ENCODE peak calls at places on chromosomes 6 and 20, in four cellular contexts. I, C, M and O are unnamed samples.

GRCh38 chr6:161033667-161034066 is 42.1 kb downstream of the MAP3K4 start:
- DNase-seq in I (no peak), C (no peak), M (no peak), O (no peak)

GRCh38 chr6:18154507-18155272 is at the start of gene TPMT:
- DNase-seq in I (peak), C (no peak), M (peak), O (no peak)

GRCh38 chr6:167293590-167294091 is 2.5 kb downstream of the UNC93A start:
- DNase-seq in I (no peak), C (no peak), M (no peak), O (no peak)

GRCh38 chr6:18211338-18211737 is 53.0 kb downstream of the DEK start:
- DNase-seq in I (no peak), C (peak), M (no peak), O (no peak)

GRCh38 chr6:10403385-10404106 is 11.3 kb downstream of the TFAP2A start:
- DNase-seq in I (no peak), C (no peak), M (no peak), O (no peak)

GRCh38 chr6:168123165-168123911 is 44.3 kb upstream of the FRMD1 start:
- DNase-seq in I (no peak), C (no peak), M (no peak), O (no peak)

GRCh38 chr6:16336056-16336810 is 97.8 kb downstream of the GMPR start:
- DNase-seq in I (no peak), C (no peak), M (no peak), O (no peak)

GRCh38 chr20:31663838-31664695 is 26.4 kb downstream of the COX4I2 start:
- DNase-seq in I (no peak), C (no peak), M (no peak), O (no peak)

GRCh38 chr20:13180986-13181889 is 39.8 kb upstream of the ISM1 start:
- DNase-seq in I (no peak), C (no peak), M (no peak), O (no peak)

GRCh38 chr20:4135385-4136077 is 120.2 kb upstream of the RNF24 start:
- DNase-seq in I (no peak), C (no peak), M (no peak), O (no peak)

GRCh38 chr6:129498950-129499870 is 210.8 kb downstream of the ARHGAP18 start:
- DNase-seq in I (no peak), C (peak), M (no peak), O (peak)

GRCh38 chr6:44471271-44471981 is 83.9 kb downstream of the CDC5L start:
- DNase-seq in I (no peak), C (no peak), M (peak), O (no peak)

GRCh38 chr20:37856932-37857660 is 45.8 kb upstream of the VSTM2L start:
- DNase-seq in I (no peak), C (peak), M (no peak), O (no peak)

GRCh38 chr20:35907017-35907685 is 47.2 kb downstream of the SCAND1 start:
- DNase-seq in I (no peak), C (no peak), M (no peak), O (no peak)

GRCh38 chr6:129954749-129955431 is 63.5 kb upstream of the L3MBTL3 start:
- DNase-seq in I (no peak), C (no peak), M (no peak), O (no peak)

GRCh38 chr6:6781877-6782236 is 193.3 kb downstream of the LY86 start:
- DNase-seq in I (no peak), C (no peak), M (no peak), O (no peak)

GRCh38 chr6:100592929-100593328 is 128.2 kb upstream of the SIM1 start:
- DNase-seq in I (no peak), C (no peak), M (no peak), O (no peak)

DNA sequence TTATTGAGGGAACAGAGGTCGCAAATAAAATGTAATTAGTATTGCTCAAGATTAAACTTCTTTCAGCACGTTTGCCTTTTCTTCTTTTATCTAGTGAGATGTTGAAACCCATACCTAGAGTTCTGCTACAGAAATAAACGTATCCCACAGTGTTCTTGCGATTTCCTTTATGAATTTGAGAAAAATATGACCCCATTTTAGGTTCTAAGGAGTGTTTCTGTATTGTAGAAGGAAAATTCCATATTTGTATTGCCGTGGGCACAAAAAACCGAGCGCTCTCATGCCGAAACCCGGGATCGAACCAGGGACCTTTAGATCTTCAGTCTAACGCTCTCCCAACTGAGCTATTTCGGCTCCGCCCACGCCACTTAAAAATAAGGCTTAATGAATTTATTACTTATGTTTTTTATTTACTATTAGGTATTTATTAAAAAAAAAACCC is 23.7 kb downstream of the ZNF311 start:
- DNase-seq in I (peak), C (no peak), M (no peak), O (no peak)
- TF ChIP-seq CTCF in I (peak), C (no peak), M (no peak), O (no peak)

DNA sequence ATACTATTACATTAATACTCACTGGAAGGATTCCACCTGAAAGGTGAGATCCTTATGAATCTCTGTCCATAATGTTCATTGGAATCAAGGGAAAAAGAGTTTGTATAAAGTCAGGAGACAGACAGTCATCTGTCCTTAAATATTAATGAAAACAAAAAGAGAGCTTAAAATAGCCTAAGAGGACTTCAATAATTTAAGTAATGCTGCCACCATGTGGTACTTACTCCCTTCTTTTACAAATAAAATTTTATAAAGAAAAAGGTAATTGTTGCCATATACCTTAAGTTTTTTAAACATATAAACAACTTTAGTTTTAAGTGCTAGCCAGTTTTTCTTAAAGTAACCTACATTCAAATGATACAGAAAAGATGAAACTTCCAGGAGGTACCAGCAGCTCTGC is 5.1 kb downstream of the BLOC1S5 start:
- DNase-seq in I (no peak), C (no peak), M (no peak), O (no peak)
- TF ChIP-seq CTCF in I (peak), C (no peak), M (no peak), O (peak)

GRCh38 chr6:3305831-3306230 is 47.1 kb downstream of the PSMG4 start:
- DNase-seq in I (no peak), C (no peak), M (no peak), O (no peak)
- TF ChIP-seq CTCF in I (no peak), C (no peak), M (no peak), O (no peak)

GRCh38 chr6:135759831-135760230 is 91.7 kb upstream of the PDE7B start:
- DNase-seq in I (no peak), C (no peak), M (no peak), O (no peak)
- TF ChIP-seq CTCF in I (no peak), C (no peak), M (no peak), O (no peak)

GRCh38 chr20:62979310-62979709 is 26.8 kb downstream of the SLC17A9 start:
- DNase-seq in I (no peak), C (no peak), M (no peak), O (no peak)
- TF ChIP-seq CTCF in I (no peak), C (no peak), M (no peak), O (no peak)

GRCh38 chr20:17933711-17934110 is 34.9 kb downstream of the SNX5 start:
- DNase-seq in I (no peak), C (no peak), M (no peak), O (no peak)
- TF ChIP-seq CTCF in I (no peak), C (no peak), M (no peak), O (no peak)

DNA sequence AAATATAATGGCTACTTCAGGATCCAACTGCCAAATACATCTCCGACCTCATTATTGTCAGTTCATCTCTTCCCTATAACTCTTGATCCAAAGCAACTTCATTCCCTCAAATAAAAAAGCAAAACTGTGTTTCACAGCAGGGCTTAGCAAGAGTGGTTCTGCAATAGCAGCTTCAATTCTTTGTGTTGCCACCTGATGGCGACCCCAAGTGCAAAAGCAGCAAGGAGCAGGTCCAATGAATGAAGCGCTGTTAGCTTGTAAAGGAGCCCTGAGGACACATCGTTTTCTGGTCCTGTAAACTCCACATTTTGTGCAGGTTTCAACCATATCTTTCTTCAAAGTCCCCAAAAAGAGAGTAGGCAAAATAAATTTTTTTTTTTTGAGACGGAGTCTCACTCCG is 19.6 kb downstream of the RTN4IP1 start:
- DNase-seq in I (no peak), C (no peak), M (no peak), O (no peak)
- TF ChIP-seq CTCF in I (peak), C (peak), M (no peak), O (no peak)

GRCh38 chr6:88166901-88167624 is 916 bp upstream of the CNR1 start:
- DNase-seq in I (peak), C (peak), M (peak), O (no peak)

GRCh38 chr6:88166493-88166900 is 350 bp upstream of the CNR1 start:
- DNase-seq in I (peak), C (no peak), M (peak), O (no peak)

GRCh38 chr6:88165877-88166492 is at the start of gene CNR1:
- DNase-seq in I (peak), C (peak), M (peak), O (peak)

GRCh38 chr6:88167625-88167937 is 1.4 kb upstream of the CNR1 start:
- DNase-seq in I (no peak), C (no peak), M (no peak), O (no peak)

GRCh38 chr6:88168362-88168761 is 2.2 kb upstream of the CNR1 start:
- DNase-seq in I (no peak), C (no peak), M (no peak), O (no peak)
- TF ChIP-seq CTCF in I (no peak), C (no peak), M (no peak), O (no peak)